ENCODE peak calls at places on chromosomes 5 and 9, in seven cellular contexts. M is Panc1; A is ACHN; C is MCF 10A; U is activated CD4-positive, alpha-beta T cell treated with anti-CD3 and anti-CD28 coated beads for 48 hours; J is GM13976; O is HCT116. L is an unnamed sample.

GRCh38 chr5:144013816-144014215 is 156.6 kb downstream of the YIPF5 start:
- DNase-seq in J (no peak), U (no peak), C (no peak), O (no peak), M (no peak), A (no peak), L (no peak)

GRCh38 chr5:86968311-86968753 is 299.4 kb upstream of the RASA1 start:
- DNase-seq in O (peak), U (no peak), J (peak), A (peak), M (peak), C (peak), L (no peak)

GRCh38 chr9:130938652-130939404 is at the start of gene FIBCD1:
- DNase-seq in O (peak), M (no peak), U (peak), J (peak), C (no peak), A (peak), L (peak)

GRCh38 chr5:171755354-171755821 is 30.2 kb upstream of the SMIM23 start:
- DNase-seq in C (peak), M (no peak), A (no peak), J (no peak), O (no peak), U (no peak), L (no peak)

GRCh38 chr5:90565491-90565890 is 6.9 kb downstream of the ADGRV1 start:
- DNase-seq in J (no peak), C (no peak), O (no peak), U (no peak), A (no peak), M (no peak), L (no peak)

GRCh38 chr5:124860271-124860670 is 113.8 kb upstream of the ZNF608 start:
- DNase-seq in U (no peak), A (no peak), M (no peak), J (no peak), C (no peak), O (no peak), L (no peak)

GRCh38 chr5:95822038-95822407 is 503 bp downstream of the GLRX start:
- DNase-seq in M (no peak), A (peak), C (peak), J (peak), U (no peak), O (no peak), L (peak)

GRCh38 chr5:134226441-134227192 is 744 bp upstream of the PPP2CA start:
- DNase-seq in J (no peak), A (no peak), U (no peak), O (no peak), C (no peak), M (no peak), L (no peak)

GRCh38 chr5:93058309-93058708 is 522.7 kb downstream of the NR2F1-AS1 start:
- DNase-seq in A (no peak), O (no peak), C (peak), J (no peak), M (no peak), U (no peak), L (no peak)

L was measured in activated CD4-positive, alpha-beta memory T cell treated with anti-CD3 and anti-CD28 coated beads for 36 hours.